ENCODE peak calls at places on chromosome 10, in ten cellular contexts. One of them, this sample, is unnamed. For H3K36me3, the result is how much of the 10 kb centered on the place peaks cover.

GRCh38 chr10:90432891-90433290 is 424.9 kb downstream of the HTR7 start:
- DNase-seq in astrocyte: no peak
- DNase-seq in upper lobe of left lung: no peak
- DNase-seq in IMR-90: no peak
- DNase-seq in fibroblast of lung: no peak
- DNase-seq in lower lobe of right lung: no peak
- DNase-seq in tibial nerve: no peak
- DNase-seq in CD8-positive, alpha-beta T cell: no peak
- DNase-seq in GM23338: no peak
- DNase-seq in HAP-1: no peak
- DNase-seq in this sample: no peak

GRCh38 chr10:96643920-96644319 is 57.1 kb upstream of the TM9SF3 start:
- DNase-seq in astrocyte: no peak
- DNase-seq in upper lobe of left lung: no peak
- DNase-seq in IMR-90: no peak
- DNase-seq in fibroblast of lung: no peak
- DNase-seq in lower lobe of right lung: no peak
- DNase-seq in tibial nerve: no peak
- DNase-seq in CD8-positive, alpha-beta T cell: no peak
- DNase-seq in GM23338: no peak
- DNase-seq in HAP-1: peak
- DNase-seq in this sample: no peak

GRCh38 chr10:18144928-18145327 is 4.7 kb downstream of the CACNB2 start:
- DNase-seq in astrocyte: no peak
- DNase-seq in upper lobe of left lung: no peak
- DNase-seq in IMR-90: no peak
- DNase-seq in fibroblast of lung: peak
- DNase-seq in lower lobe of right lung: no peak
- DNase-seq in tibial nerve: no peak
- DNase-seq in CD8-positive, alpha-beta T cell: no peak
- DNase-seq in GM23338: peak
- DNase-seq in HAP-1: peak
- DNase-seq in this sample: no peak

GRCh38 chr10:74373059-74373458 is 222.0 kb downstream of the ADK start:
- DNase-seq in astrocyte: no peak
- DNase-seq in upper lobe of left lung: no peak
- DNase-seq in IMR-90: peak
- DNase-seq in fibroblast of lung: no peak
- DNase-seq in lower lobe of right lung: no peak
- DNase-seq in tibial nerve: no peak
- DNase-seq in CD8-positive, alpha-beta T cell: no peak
- DNase-seq in GM23338: no peak
- DNase-seq in HAP-1: no peak
- DNase-seq in this sample: no peak

GRCh38 chr10:15642095-15642494 is 77.6 kb downstream of the ITGA8 start:
- DNase-seq in astrocyte: peak
- DNase-seq in upper lobe of left lung: no peak
- DNase-seq in IMR-90: peak
- DNase-seq in fibroblast of lung: peak
- DNase-seq in lower lobe of right lung: no peak
- DNase-seq in tibial nerve: no peak
- DNase-seq in CD8-positive, alpha-beta T cell: no peak
- DNase-seq in GM23338: no peak
- DNase-seq in HAP-1: no peak
- DNase-seq in this sample: no peak

GRCh38 chr10:25382029-25382810 is 207.4 kb downstream of the GPR158 start:
- DNase-seq in astrocyte: no peak
- DNase-seq in upper lobe of left lung: no peak
- DNase-seq in IMR-90: no peak
- DNase-seq in fibroblast of lung: peak
- DNase-seq in lower lobe of right lung: no peak
- DNase-seq in tibial nerve: no peak
- DNase-seq in CD8-positive, alpha-beta T cell: no peak
- DNase-seq in GM23338: no peak
- DNase-seq in HAP-1: no peak
- DNase-seq in this sample: peak

GRCh38 chr10:129605986-129606518 is 139.0 kb downstream of the MGMT start:
- DNase-seq in astrocyte: no peak
- DNase-seq in upper lobe of left lung: no peak
- DNase-seq in IMR-90: no peak
- DNase-seq in fibroblast of lung: no peak
- DNase-seq in lower lobe of right lung: no peak
- DNase-seq in tibial nerve: no peak
- DNase-seq in CD8-positive, alpha-beta T cell: no peak
- DNase-seq in GM23338: no peak
- DNase-seq in HAP-1: no peak
- DNase-seq in this sample: peak

GRCh38 chr10:30417301-30417700 is 16.7 kb upstream of the MAP3K8 start:
- DNase-seq in astrocyte: no peak
- DNase-seq in upper lobe of left lung: no peak
- DNase-seq in IMR-90: no peak
- DNase-seq in fibroblast of lung: no peak
- DNase-seq in lower lobe of right lung: no peak
- DNase-seq in tibial nerve: no peak
- DNase-seq in CD8-positive, alpha-beta T cell: no peak
- DNase-seq in GM23338: no peak
- DNase-seq in HAP-1: no peak
- DNase-seq in this sample: no peak

GRCh38 chr10:62665771-62666170 is 138.7 kb upstream of the ADO start:
- DNase-seq in astrocyte: no peak
- DNase-seq in upper lobe of left lung: no peak
- DNase-seq in IMR-90: no peak
- DNase-seq in fibroblast of lung: no peak
- DNase-seq in lower lobe of right lung: no peak
- DNase-seq in tibial nerve: no peak
- DNase-seq in CD8-positive, alpha-beta T cell: no peak
- DNase-seq in GM23338: no peak
- DNase-seq in HAP-1: no peak
- DNase-seq in this sample: no peak

GRCh38 chr10:62666264-62666663 is 138.3 kb upstream of the ADO start:
- DNase-seq in astrocyte: no peak
- DNase-seq in upper lobe of left lung: no peak
- DNase-seq in IMR-90: no peak
- DNase-seq in fibroblast of lung: no peak
- DNase-seq in lower lobe of right lung: no peak
- DNase-seq in tibial nerve: no peak
- DNase-seq in CD8-positive, alpha-beta T cell: no peak
- DNase-seq in GM23338: no peak
- DNase-seq in HAP-1: no peak
- DNase-seq in this sample: no peak

GRCh38 chr10:62669351-62669750 is 135.2 kb upstream of the ADO start:
- DNase-seq in astrocyte: no peak
- DNase-seq in upper lobe of left lung: no peak
- DNase-seq in IMR-90: no peak
- DNase-seq in fibroblast of lung: no peak
- DNase-seq in lower lobe of right lung: no peak
- DNase-seq in tibial nerve: no peak
- DNase-seq in CD8-positive, alpha-beta T cell: no peak
- DNase-seq in GM23338: no peak
- DNase-seq in HAP-1: no peak
- DNase-seq in this sample: no peak

DNA sequence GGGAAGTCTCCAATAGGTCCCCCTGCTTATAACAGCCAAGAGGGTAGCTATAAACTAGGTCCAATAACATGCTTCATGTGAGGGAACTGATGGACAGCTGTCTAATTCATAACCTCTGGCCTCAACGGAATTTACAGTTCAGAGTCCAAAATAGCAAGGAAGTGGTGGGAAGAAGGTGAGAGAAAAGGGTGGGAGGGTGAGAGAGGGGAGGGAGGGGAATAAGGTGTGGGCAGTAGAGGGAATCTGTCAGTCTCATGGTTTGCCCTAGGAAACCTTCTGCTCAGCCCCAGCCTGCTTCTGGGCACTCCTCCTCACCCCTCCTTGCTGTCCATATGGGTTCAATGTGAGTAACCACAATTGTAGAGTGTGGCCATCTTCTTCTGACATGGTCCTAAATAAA is 133.4 kb upstream of the ADO start:
- DNase-seq in astrocyte: no peak
- DNase-seq in upper lobe of left lung: no peak
- DNase-seq in IMR-90: no peak
- DNase-seq in fibroblast of lung: no peak
- DNase-seq in lower lobe of right lung: no peak
- DNase-seq in tibial nerve: no peak
- DNase-seq in CD8-positive, alpha-beta T cell: no peak
- DNase-seq in GM23338: no peak
- DNase-seq in HAP-1: no peak
- DNase-seq in this sample: no peak
- H3K36me3 ChIP-seq in astrocyte: under half
- H3K36me3 ChIP-seq in upper lobe of left lung: under half
- H3K36me3 ChIP-seq in IMR-90: under half
- H3K36me3 ChIP-seq in fibroblast of lung: under half
- H3K36me3 ChIP-seq in lower lobe of right lung: under half
- H3K36me3 ChIP-seq in tibial nerve: under half
- H3K36me3 ChIP-seq in CD8-positive, alpha-beta T cell: under half
- H3K36me3 ChIP-seq in GM23338: under half
- H3K36me3 ChIP-seq in HAP-1: under half
- H3K36me3 ChIP-seq in this sample: under half

GRCh38 chr10:75716506-75716905 is 285.1 kb downstream of the LRMDA start:
- DNase-seq in astrocyte: no peak
- DNase-seq in upper lobe of left lung: no peak
- DNase-seq in IMR-90: no peak
- DNase-seq in fibroblast of lung: no peak
- DNase-seq in lower lobe of right lung: no peak
- DNase-seq in tibial nerve: no peak
- DNase-seq in CD8-positive, alpha-beta T cell: no peak
- DNase-seq in GM23338: no peak
- DNase-seq in HAP-1: no peak
- DNase-seq in this sample: no peak

GRCh38 chr10:75708060-75708459 is 276.6 kb downstream of the LRMDA start:
- DNase-seq in astrocyte: no peak
- DNase-seq in upper lobe of left lung: no peak
- DNase-seq in IMR-90: no peak
- DNase-seq in fibroblast of lung: no peak
- DNase-seq in lower lobe of right lung: no peak
- DNase-seq in tibial nerve: no peak
- DNase-seq in CD8-positive, alpha-beta T cell: no peak
- DNase-seq in GM23338: no peak
- DNase-seq in HAP-1: no peak
- DNase-seq in this sample: no peak

GRCh38 chr10:75709245-75709644 is 277.8 kb downstream of the LRMDA start:
- DNase-seq in astrocyte: no peak
- DNase-seq in upper lobe of left lung: no peak
- DNase-seq in IMR-90: no peak
- DNase-seq in fibroblast of lung: no peak
- DNase-seq in lower lobe of right lung: no peak
- DNase-seq in tibial nerve: no peak
- DNase-seq in CD8-positive, alpha-beta T cell: no peak
- DNase-seq in GM23338: no peak
- DNase-seq in HAP-1: no peak
- DNase-seq in this sample: no peak

GRCh38 chr10:75709830-75710229 is 278.4 kb downstream of the LRMDA start:
- DNase-seq in astrocyte: no peak
- DNase-seq in upper lobe of left lung: no peak
- DNase-seq in IMR-90: no peak
- DNase-seq in fibroblast of lung: no peak
- DNase-seq in lower lobe of right lung: no peak
- DNase-seq in tibial nerve: no peak
- DNase-seq in CD8-positive, alpha-beta T cell: no peak
- DNase-seq in GM23338: no peak
- DNase-seq in HAP-1: no peak
- DNase-seq in this sample: no peak

DNA sequence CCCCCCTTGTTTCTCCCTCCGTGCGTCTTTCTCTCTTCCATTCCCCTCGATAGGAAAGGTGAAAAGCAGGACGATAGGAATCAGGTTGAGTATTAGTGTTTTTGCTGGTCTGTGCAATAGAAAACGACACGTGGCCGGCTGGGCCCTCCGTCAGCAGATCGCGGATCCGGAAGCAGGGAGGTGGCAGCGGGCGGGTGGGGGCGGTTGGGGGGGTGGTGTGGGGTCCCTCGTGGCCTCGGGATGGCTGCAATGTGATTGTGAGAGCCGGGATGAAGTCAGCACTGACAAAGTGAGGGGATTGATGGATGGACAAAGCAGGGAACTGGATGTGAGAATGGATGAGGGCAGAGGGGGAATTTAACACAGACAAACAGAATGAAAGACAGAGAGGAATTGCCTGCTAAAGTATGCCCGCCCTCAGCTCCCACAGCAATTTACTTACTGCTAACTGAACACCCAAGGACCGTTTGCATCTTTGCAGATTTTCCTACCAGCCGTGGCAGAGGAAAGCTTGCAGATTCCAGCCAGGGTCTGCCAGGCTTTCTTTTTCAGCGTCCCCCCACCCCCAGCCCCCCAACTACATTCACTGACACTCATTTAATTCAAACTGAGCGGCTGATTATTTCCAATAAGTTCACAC is 280.9 kb downstream of the LRMDA start:
- DNase-seq in astrocyte: no peak
- DNase-seq in upper lobe of left lung: no peak
- DNase-seq in IMR-90: no peak
- DNase-seq in fibroblast of lung: no peak
- DNase-seq in lower lobe of right lung: no peak
- DNase-seq in tibial nerve: no peak
- DNase-seq in CD8-positive, alpha-beta T cell: no peak
- DNase-seq in GM23338: peak
- DNase-seq in HAP-1: no peak
- DNase-seq in this sample: peak
- H3K36me3 ChIP-seq in astrocyte: under half
- H3K36me3 ChIP-seq in upper lobe of left lung: under half
- H3K36me3 ChIP-seq in IMR-90: under half
- H3K36me3 ChIP-seq in fibroblast of lung: under half
- H3K36me3 ChIP-seq in lower lobe of right lung: under half
- H3K36me3 ChIP-seq in tibial nerve: under half
- H3K36me3 ChIP-seq in CD8-positive, alpha-beta T cell: under half
- H3K36me3 ChIP-seq in GM23338: under half
- H3K36me3 ChIP-seq in HAP-1: under half
- H3K36me3 ChIP-seq in this sample: under half

DNA sequence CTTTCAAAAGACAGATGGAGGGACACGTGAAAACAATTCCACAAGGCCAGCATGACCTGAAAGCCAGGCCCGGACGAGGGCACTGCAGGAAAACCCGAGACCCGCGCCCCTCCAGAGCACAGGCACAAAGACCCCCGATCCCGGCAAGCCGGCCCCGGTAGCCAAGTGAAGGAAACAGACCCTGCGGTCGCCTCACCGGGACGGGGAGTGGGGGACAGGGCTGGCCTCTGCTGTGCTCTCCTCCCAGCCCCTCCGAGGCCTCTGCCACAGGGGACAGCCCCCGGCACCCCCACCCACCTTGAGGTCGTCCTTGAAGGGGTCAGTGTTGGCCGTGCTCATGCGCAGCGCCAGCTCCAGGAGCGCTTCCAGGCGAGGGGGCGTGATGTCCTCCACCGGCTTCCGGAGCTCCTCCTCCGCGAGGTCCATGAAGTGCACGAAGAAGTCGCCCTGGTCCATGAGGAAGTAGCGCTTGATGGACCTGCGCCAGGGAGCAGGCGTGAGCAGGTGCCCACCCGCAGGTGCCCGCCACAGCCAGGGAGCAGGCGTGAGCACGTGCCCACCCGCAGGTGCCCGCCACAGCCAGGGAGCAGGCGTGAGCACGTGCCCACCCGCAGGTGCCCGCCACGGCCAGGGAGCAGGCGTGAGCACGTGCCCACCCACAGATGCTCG is 11.3 kb upstream of the ADAM8 start:
- DNase-seq in astrocyte: no peak
- DNase-seq in upper lobe of left lung: no peak
- DNase-seq in IMR-90: no peak
- DNase-seq in fibroblast of lung: no peak
- DNase-seq in lower lobe of right lung: no peak
- DNase-seq in tibial nerve: no peak
- DNase-seq in CD8-positive, alpha-beta T cell: no peak
- DNase-seq in GM23338: no peak
- DNase-seq in HAP-1: no peak
- DNase-seq in this sample: no peak
- H3K36me3 ChIP-seq in astrocyte: under half
- H3K36me3 ChIP-seq in upper lobe of left lung: half or more
- H3K36me3 ChIP-seq in IMR-90: half or more
- H3K36me3 ChIP-seq in fibroblast of lung: half or more
- H3K36me3 ChIP-seq in lower lobe of right lung: half or more
- H3K36me3 ChIP-seq in tibial nerve: under half
- H3K36me3 ChIP-seq in CD8-positive, alpha-beta T cell: under half
- H3K36me3 ChIP-seq in GM23338: under half
- H3K36me3 ChIP-seq in HAP-1: half or more
- H3K36me3 ChIP-seq in this sample: half or more

GRCh38 chr10:78015546-78015945 is 13.8 kb downstream of the POLR3A start:
- DNase-seq in astrocyte: no peak
- DNase-seq in upper lobe of left lung: no peak
- DNase-seq in IMR-90: no peak
- DNase-seq in fibroblast of lung: no peak
- DNase-seq in lower lobe of right lung: no peak
- DNase-seq in tibial nerve: no peak
- DNase-seq in CD8-positive, alpha-beta T cell: no peak
- DNase-seq in GM23338: no peak
- DNase-seq in HAP-1: peak
- DNase-seq in this sample: no peak

GRCh38 chr10:78023741-78024140 is 5.6 kb downstream of the POLR3A start:
- DNase-seq in astrocyte: no peak
- DNase-seq in upper lobe of left lung: no peak
- DNase-seq in IMR-90: no peak
- DNase-seq in fibroblast of lung: no peak
- DNase-seq in lower lobe of right lung: no peak
- DNase-seq in tibial nerve: no peak
- DNase-seq in CD8-positive, alpha-beta T cell: no peak
- DNase-seq in GM23338: no peak
- DNase-seq in HAP-1: no peak
- DNase-seq in this sample: no peak

GRCh38 chr10:78013564-78013963 is 15.8 kb downstream of the POLR3A start:
- DNase-seq in astrocyte: no peak
- DNase-seq in upper lobe of left lung: no peak
- DNase-seq in IMR-90: no peak
- DNase-seq in fibroblast of lung: no peak
- DNase-seq in lower lobe of right lung: no peak
- DNase-seq in tibial nerve: no peak
- DNase-seq in CD8-positive, alpha-beta T cell: no peak
- DNase-seq in GM23338: no peak
- DNase-seq in HAP-1: no peak
- DNase-seq in this sample: no peak

GRCh38 chr10:78021201-78021600 is 8.1 kb downstream of the POLR3A start:
- DNase-seq in astrocyte: no peak
- DNase-seq in upper lobe of left lung: no peak
- DNase-seq in IMR-90: no peak
- DNase-seq in fibroblast of lung: no peak
- DNase-seq in lower lobe of right lung: no peak
- DNase-seq in tibial nerve: no peak
- DNase-seq in CD8-positive, alpha-beta T cell: no peak
- DNase-seq in GM23338: no peak
- DNase-seq in HAP-1: no peak
- DNase-seq in this sample: no peak

DNA sequence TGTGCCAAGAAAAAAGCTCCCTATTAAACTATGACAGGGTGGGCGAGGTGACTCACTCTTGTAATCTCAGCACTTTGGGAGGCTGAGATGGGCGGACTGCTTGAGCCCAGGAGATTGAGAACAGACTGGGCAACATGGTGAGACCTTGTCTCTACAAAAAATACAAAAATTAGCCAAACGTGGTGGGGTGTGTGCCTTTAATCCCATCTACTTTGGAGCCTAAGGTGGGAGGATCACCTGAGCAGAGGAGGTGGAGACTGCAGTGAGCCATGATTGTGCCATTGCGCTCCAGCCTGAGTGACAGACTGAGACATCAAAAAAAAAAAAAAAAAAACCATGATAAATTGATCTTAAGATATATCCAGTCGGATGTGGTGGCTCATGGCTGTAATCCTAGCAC is 11.5 kb downstream of the POLR3A start:
- DNase-seq in astrocyte: no peak
- DNase-seq in upper lobe of left lung: no peak
- DNase-seq in IMR-90: no peak
- DNase-seq in fibroblast of lung: no peak
- DNase-seq in lower lobe of right lung: no peak
- DNase-seq in tibial nerve: no peak
- DNase-seq in CD8-positive, alpha-beta T cell: no peak
- DNase-seq in GM23338: no peak
- DNase-seq in HAP-1: no peak
- DNase-seq in this sample: no peak
- H3K36me3 ChIP-seq in astrocyte: half or more
- H3K36me3 ChIP-seq in upper lobe of left lung: half or more
- H3K36me3 ChIP-seq in IMR-90: half or more
- H3K36me3 ChIP-seq in fibroblast of lung: under half
- H3K36me3 ChIP-seq in lower lobe of right lung: half or more
- H3K36me3 ChIP-seq in tibial nerve: under half
- H3K36me3 ChIP-seq in CD8-positive, alpha-beta T cell: under half
- H3K36me3 ChIP-seq in GM23338: half or more
- H3K36me3 ChIP-seq in HAP-1: half or more
- H3K36me3 ChIP-seq in this sample: half or more